ENCODE peak calls at places on chromosomes 4 and X, in ten cellular contexts. One of them, this sample, is unnamed.

GRCh38 chrX:129600981-129601424 is 53.8 kb downstream of the APLN start:
- DNase-seq in astrocyte of the cerebellum: no peak
- DNase-seq in RWPE2: no peak
- DNase-seq in sigmoid colon: no peak
- DNase-seq in fibroblast of pulmonary artery: peak; percentile 33
- DNase-seq in A549: peak; percentile 27
- DNase-seq in fibroblast of mammary gland: peak; percentile 31
- DNase-seq in BE2C: no peak
- DNase-seq in AG04449: no peak
- DNase-seq in tibial nerve: no peak
- DNase-seq in this sample: no peak

GRCh38 chr4:57109530-57109846 is 697 bp downstream of the IGFBP7 start:
- DNase-seq in astrocyte of the cerebellum: no peak
- DNase-seq in RWPE2: no peak
- DNase-seq in sigmoid colon: no peak
- DNase-seq in fibroblast of pulmonary artery: no peak
- DNase-seq in A549: no peak
- DNase-seq in fibroblast of mammary gland: no peak
- DNase-seq in BE2C: no peak
- DNase-seq in AG04449: no peak
- DNase-seq in tibial nerve: no peak
- DNase-seq in this sample: no peak

GRCh38 chr4:153349206-153349805 is 4.8 kb downstream of the MND1 start:
- DNase-seq in astrocyte of the cerebellum: no peak
- DNase-seq in RWPE2: no peak
- DNase-seq in sigmoid colon: no peak
- DNase-seq in fibroblast of pulmonary artery: no peak
- DNase-seq in A549: no peak
- DNase-seq in fibroblast of mammary gland: no peak
- DNase-seq in BE2C: no peak
- DNase-seq in AG04449: no peak
- DNase-seq in tibial nerve: no peak
- DNase-seq in this sample: no peak

GRCh38 chr4:186330368-186330767 is 64.4 kb downstream of the F11 start:
- DNase-seq in astrocyte of the cerebellum: no peak
- DNase-seq in RWPE2: no peak
- DNase-seq in sigmoid colon: no peak
- DNase-seq in fibroblast of pulmonary artery: no peak
- DNase-seq in A549: no peak
- DNase-seq in fibroblast of mammary gland: no peak
- DNase-seq in BE2C: no peak
- DNase-seq in AG04449: no peak
- DNase-seq in tibial nerve: no peak
- DNase-seq in this sample: no peak

GRCh38 chr4:176150283-176150682 is 45.1 kb downstream of the SPATA4 start:
- DNase-seq in astrocyte of the cerebellum: peak; percentile 3
- DNase-seq in RWPE2: no peak
- DNase-seq in sigmoid colon: no peak
- DNase-seq in fibroblast of pulmonary artery: peak; percentile 51
- DNase-seq in A549: peak; percentile 18
- DNase-seq in fibroblast of mammary gland: peak; percentile 58
- DNase-seq in BE2C: no peak
- DNase-seq in AG04449: no peak
- DNase-seq in tibial nerve: no peak
- DNase-seq in this sample: peak; percentile 9

GRCh38 chrX:40543661-40544328 is 37.0 kb upstream of the ATP6AP2 start:
- DNase-seq in astrocyte of the cerebellum: peak; percentile 34
- DNase-seq in RWPE2: no peak
- DNase-seq in sigmoid colon: no peak
- DNase-seq in fibroblast of pulmonary artery: peak; percentile 64
- DNase-seq in A549: peak; percentile 31
- DNase-seq in fibroblast of mammary gland: peak; percentile 60
- DNase-seq in BE2C: peak; percentile 38
- DNase-seq in AG04449: no peak
- DNase-seq in tibial nerve: peak; percentile 41
- DNase-seq in this sample: peak; percentile 51

GRCh38 chrX:105837227-105837626 is 14.9 kb downstream of the NRK start:
- DNase-seq in astrocyte of the cerebellum: peak; percentile 92
- DNase-seq in RWPE2: no peak
- DNase-seq in sigmoid colon: peak; percentile 86
- DNase-seq in fibroblast of pulmonary artery: peak; percentile 90
- DNase-seq in A549: no peak
- DNase-seq in fibroblast of mammary gland: peak; percentile 86
- DNase-seq in BE2C: no peak
- DNase-seq in AG04449: peak; percentile 51
- DNase-seq in tibial nerve: peak; percentile 68
- DNase-seq in this sample: peak; percentile 56

GRCh38 chrX:49858341-49858740 is 20.9 kb upstream of the USP27X start:
- DNase-seq in astrocyte of the cerebellum: no peak
- DNase-seq in RWPE2: no peak
- DNase-seq in sigmoid colon: no peak
- DNase-seq in fibroblast of pulmonary artery: no peak
- DNase-seq in A549: no peak
- DNase-seq in fibroblast of mammary gland: no peak
- DNase-seq in BE2C: no peak
- DNase-seq in AG04449: no peak
- DNase-seq in tibial nerve: no peak
- DNase-seq in this sample: no peak

GRCh38 chr4:53012738-53013137 is 150.6 kb downstream of the RASL11B start:
- DNase-seq in astrocyte of the cerebellum: no peak
- DNase-seq in RWPE2: no peak
- DNase-seq in sigmoid colon: no peak
- DNase-seq in fibroblast of pulmonary artery: peak; percentile 40
- DNase-seq in A549: no peak
- DNase-seq in fibroblast of mammary gland: peak; percentile 69
- DNase-seq in BE2C: no peak
- DNase-seq in AG04449: no peak
- DNase-seq in tibial nerve: no peak
- DNase-seq in this sample: no peak

GRCh38 chrX:131366387-131366786 is 77.3 kb upstream of the IGSF1 start:
- DNase-seq in astrocyte of the cerebellum: no peak
- DNase-seq in RWPE2: no peak
- DNase-seq in sigmoid colon: no peak
- DNase-seq in fibroblast of pulmonary artery: no peak
- DNase-seq in A549: peak; percentile 1
- DNase-seq in fibroblast of mammary gland: no peak
- DNase-seq in BE2C: no peak
- DNase-seq in AG04449: no peak
- DNase-seq in tibial nerve: no peak
- DNase-seq in this sample: peak; percentile 9

GRCh38 chr4:188023682-188024081 is 28.1 kb downstream of the ZFP42 start:
- DNase-seq in astrocyte of the cerebellum: no peak
- DNase-seq in RWPE2: no peak
- DNase-seq in sigmoid colon: no peak
- DNase-seq in fibroblast of pulmonary artery: no peak
- DNase-seq in A549: no peak
- DNase-seq in fibroblast of mammary gland: no peak
- DNase-seq in BE2C: no peak
- DNase-seq in AG04449: no peak
- DNase-seq in tibial nerve: no peak
- DNase-seq in this sample: no peak

GRCh38 chr4:12963291-12963690 is 520.8 kb downstream of the RAB28 start:
- DNase-seq in astrocyte of the cerebellum: no peak
- DNase-seq in RWPE2: no peak
- DNase-seq in sigmoid colon: no peak
- DNase-seq in fibroblast of pulmonary artery: no peak
- DNase-seq in A549: no peak
- DNase-seq in fibroblast of mammary gland: no peak
- DNase-seq in BE2C: no peak
- DNase-seq in AG04449: no peak
- DNase-seq in tibial nerve: no peak
- DNase-seq in this sample: no peak

GRCh38 chr4:12963912-12964311 is 520.2 kb downstream of the RAB28 start:
- DNase-seq in astrocyte of the cerebellum: no peak
- DNase-seq in RWPE2: no peak
- DNase-seq in sigmoid colon: no peak
- DNase-seq in fibroblast of pulmonary artery: no peak
- DNase-seq in A549: no peak
- DNase-seq in fibroblast of mammary gland: no peak
- DNase-seq in BE2C: no peak
- DNase-seq in AG04449: no peak
- DNase-seq in tibial nerve: no peak
- DNase-seq in this sample: no peak

GRCh38 chr4:12965334-12965733 is 518.8 kb downstream of the RAB28 start:
- DNase-seq in astrocyte of the cerebellum: no peak
- DNase-seq in RWPE2: no peak
- DNase-seq in sigmoid colon: no peak
- DNase-seq in fibroblast of pulmonary artery: no peak
- DNase-seq in A549: no peak
- DNase-seq in fibroblast of mammary gland: no peak
- DNase-seq in BE2C: no peak
- DNase-seq in AG04449: no peak
- DNase-seq in tibial nerve: no peak
- DNase-seq in this sample: no peak

GRCh38 chr4:12968345-12968744 is 515.8 kb downstream of the RAB28 start:
- DNase-seq in astrocyte of the cerebellum: no peak
- DNase-seq in RWPE2: no peak
- DNase-seq in sigmoid colon: no peak
- DNase-seq in fibroblast of pulmonary artery: no peak
- DNase-seq in A549: no peak
- DNase-seq in fibroblast of mammary gland: no peak
- DNase-seq in BE2C: no peak
- DNase-seq in AG04449: no peak
- DNase-seq in tibial nerve: no peak
- DNase-seq in this sample: no peak

DNA sequence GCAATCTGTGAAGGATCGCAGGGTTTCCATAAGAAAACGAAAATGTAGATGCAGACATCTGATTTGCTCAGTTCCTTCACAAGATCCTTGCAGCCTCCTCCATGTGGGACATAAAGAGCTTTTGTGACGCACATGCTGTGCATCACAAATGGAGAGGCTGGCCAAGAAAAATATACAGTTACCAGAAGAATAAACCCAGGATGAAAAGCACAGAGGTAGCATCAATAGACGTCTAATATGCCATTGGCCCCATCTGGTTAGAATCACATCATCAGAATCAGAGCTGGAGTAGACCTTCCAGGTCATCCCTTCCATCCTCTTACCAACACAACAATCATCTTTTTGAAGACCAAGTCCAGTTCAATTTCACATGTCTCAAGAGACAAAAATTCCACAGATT is 517.4 kb downstream of the RAB28 start:
- DNase-seq in astrocyte of the cerebellum: no peak
- DNase-seq in RWPE2: no peak
- DNase-seq in sigmoid colon: no peak
- DNase-seq in fibroblast of pulmonary artery: no peak
- DNase-seq in A549: no peak
- DNase-seq in fibroblast of mammary gland: no peak
- DNase-seq in BE2C: no peak
- DNase-seq in AG04449: no peak
- DNase-seq in tibial nerve: no peak
- DNase-seq in this sample: no peak
- H3K4me3 ChIP-seq in astrocyte of the cerebellum: no peak overlapping the region
- H3K4me3 ChIP-seq in RWPE2: no peak overlapping the region
- H3K4me3 ChIP-seq in sigmoid colon: no peak overlapping the region
- H3K4me3 ChIP-seq in fibroblast of pulmonary artery: no peak overlapping the region
- H3K4me3 ChIP-seq in A549: no peak overlapping the region
- H3K4me3 ChIP-seq in fibroblast of mammary gland: no peak overlapping the region
- H3K4me3 ChIP-seq in BE2C: no peak overlapping the region
- H3K4me3 ChIP-seq in AG04449: no peak overlapping the region
- H3K4me3 ChIP-seq in tibial nerve: no peak overlapping the region
- H3K4me3 ChIP-seq in this sample: no peak overlapping the region

DNA sequence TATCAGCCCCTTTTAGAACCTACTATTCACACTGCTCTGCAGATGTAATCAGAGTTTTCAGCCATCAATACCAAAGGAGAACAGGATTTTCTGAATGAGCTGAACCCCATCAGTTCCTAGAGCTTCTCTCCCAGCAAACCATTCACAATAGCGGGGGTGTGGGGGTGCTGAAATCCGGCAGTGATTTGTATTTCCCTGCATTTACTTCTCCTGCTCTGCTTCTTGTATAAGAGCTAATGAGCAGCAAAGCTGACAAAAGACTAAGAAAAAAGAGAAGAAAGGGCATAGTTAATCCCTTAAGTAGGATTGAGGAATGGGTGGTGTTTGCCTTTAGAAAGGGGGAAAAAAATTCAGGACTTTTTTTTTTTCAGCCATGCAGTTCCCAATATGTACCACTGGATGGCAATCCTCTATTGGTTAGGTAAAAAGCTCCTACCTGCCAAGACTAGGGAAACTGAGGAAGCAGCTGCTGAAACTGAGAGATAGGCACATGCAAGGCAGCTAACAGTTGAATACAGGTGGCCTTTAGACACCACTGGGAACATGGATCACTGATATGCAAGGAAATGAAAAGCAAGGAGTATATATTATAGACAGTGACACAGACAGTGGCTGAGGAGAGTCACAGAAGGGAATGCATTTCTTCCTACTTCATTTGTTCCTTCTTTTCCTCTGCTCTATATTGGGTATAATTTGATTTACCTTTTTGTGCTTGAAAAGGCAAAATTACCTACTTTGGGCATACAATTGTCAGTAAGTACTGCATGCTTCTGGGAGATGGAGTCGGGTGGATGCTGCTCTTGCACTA is 217.9 kb downstream of the HS6ST2 start:
- DNase-seq in astrocyte of the cerebellum: no peak
- DNase-seq in RWPE2: no peak
- DNase-seq in sigmoid colon: no peak
- DNase-seq in fibroblast of pulmonary artery: peak; percentile 4
- DNase-seq in A549: no peak
- DNase-seq in fibroblast of mammary gland: peak; percentile 0
- DNase-seq in BE2C: no peak
- DNase-seq in AG04449: no peak
- DNase-seq in tibial nerve: no peak
- DNase-seq in this sample: no peak
- TF ChIP-seq CTCF in astrocyte of the cerebellum: peak; percentile 75
- TF ChIP-seq CTCF in RWPE2: peak; percentile 49
- TF ChIP-seq CTCF in sigmoid colon: no peak
- TF ChIP-seq CTCF in fibroblast of pulmonary artery: peak; percentile 63
- TF ChIP-seq CTCF in A549: peak; percentile 38
- TF ChIP-seq CTCF in fibroblast of mammary gland: peak; percentile 73
- TF ChIP-seq CTCF in BE2C: peak; percentile 46
- TF ChIP-seq CTCF in AG04449: peak; percentile 7
- TF ChIP-seq CTCF in tibial nerve: peak; percentile 29
- TF ChIP-seq CTCF in this sample: peak; percentile 71

GRCh38 chr4:41880022-41880837 is 55.0 kb upstream of the TMEM33 start:
- DNase-seq in astrocyte of the cerebellum: no peak
- DNase-seq in RWPE2: no peak
- DNase-seq in sigmoid colon: no peak
- DNase-seq in fibroblast of pulmonary artery: no peak
- DNase-seq in A549: no peak
- DNase-seq in fibroblast of mammary gland: no peak
- DNase-seq in BE2C: no peak
- DNase-seq in AG04449: no peak
- DNase-seq in tibial nerve: no peak
- DNase-seq in this sample: no peak
- H3K4me3 ChIP-seq in astrocyte of the cerebellum: no peak overlapping the region
- H3K4me3 ChIP-seq in RWPE2: no peak overlapping the region
- H3K4me3 ChIP-seq in sigmoid colon: no peak overlapping the region
- H3K4me3 ChIP-seq in fibroblast of pulmonary artery: no peak overlapping the region
- H3K4me3 ChIP-seq in A549: no peak overlapping the region
- H3K4me3 ChIP-seq in fibroblast of mammary gland: no peak overlapping the region
- H3K4me3 ChIP-seq in BE2C: peak overlapping the region; percentile 86
- H3K4me3 ChIP-seq in AG04449: no peak overlapping the region
- H3K4me3 ChIP-seq in tibial nerve: peak overlapping the region; percentile 50
- H3K4me3 ChIP-seq in this sample: no peak overlapping the region

DNA sequence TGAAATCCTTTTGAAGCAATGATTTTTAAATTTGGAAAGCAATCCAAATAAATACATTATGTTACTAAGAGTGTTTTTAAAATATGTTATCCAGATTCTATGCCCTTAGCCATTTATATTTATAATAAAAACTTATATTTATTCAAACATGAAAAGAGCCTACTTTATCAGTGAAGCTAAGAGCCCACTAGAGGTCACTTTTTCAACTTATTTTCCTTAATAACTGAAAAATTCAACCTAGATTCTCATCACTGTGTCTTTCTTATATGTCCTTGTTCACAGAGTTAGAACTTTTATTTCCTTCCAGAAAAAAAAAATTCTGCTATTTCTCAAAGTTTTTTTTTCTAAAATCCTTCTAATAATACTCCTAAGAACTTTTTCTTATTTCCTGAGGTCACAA is 23.9 kb downstream of the PRDM8 start:
- DNase-seq in astrocyte of the cerebellum: no peak
- DNase-seq in RWPE2: no peak
- DNase-seq in sigmoid colon: no peak
- DNase-seq in fibroblast of pulmonary artery: peak; percentile 67
- DNase-seq in A549: no peak
- DNase-seq in fibroblast of mammary gland: peak; percentile 65
- DNase-seq in BE2C: no peak
- DNase-seq in AG04449: no peak
- DNase-seq in tibial nerve: no peak
- DNase-seq in this sample: no peak
- TF ChIP-seq CTCF in astrocyte of the cerebellum: peak; percentile 14
- TF ChIP-seq CTCF in RWPE2: peak; percentile 73
- TF ChIP-seq CTCF in sigmoid colon: no peak
- TF ChIP-seq CTCF in fibroblast of pulmonary artery: peak; percentile 51
- TF ChIP-seq CTCF in A549: peak; percentile 46
- TF ChIP-seq CTCF in fibroblast of mammary gland: peak; percentile 56
- TF ChIP-seq CTCF in BE2C: peak; percentile 27
- TF ChIP-seq CTCF in AG04449: peak; percentile 26
- TF ChIP-seq CTCF in tibial nerve: no peak
- TF ChIP-seq CTCF in this sample: peak; percentile 50